ENCODE peak calls at places on chromosomes 1 and 21, in eight cellular contexts. M is tibial nerve, W is fibroblast of lung, V is sigmoid colon, R is stomach, L is heart left ventricle, G is MM.1S, C is DND-41. N is an unnamed sample. For H3K9me3, the result is how much of the 10 kb centered on the place peaks cover.

GRCh38 chr1:153968000-153968363 is 280 bp downstream of the CREB3L4 start:
- DNase-seq in M (no peak), W (no peak), V (no peak), R (peak), L (no peak), G (no peak), C (no peak), N (no peak)

GRCh38 chr1:45430486-45430885 is 60.5 kb downstream of the TESK2 start:
- DNase-seq in M (peak), W (no peak), V (no peak), R (no peak), L (no peak), G (no peak), C (no peak), N (no peak)

GRCh38 chr1:9249534-9250335 is 15.2 kb downstream of the H6PD start:
- DNase-seq in M (no peak), W (no peak), V (no peak), R (peak), L (peak), G (peak), C (peak), N (no peak)

GRCh38 chr1:37720231-37721130 is 28.2 kb downstream of the CDCA8 start:
- DNase-seq in M (no peak), W (no peak), V (no peak), R (no peak), L (no peak), G (no peak), C (no peak), N (no peak)

GRCh38 chr1:207259391-207259790 is 62.1 kb upstream of the CD55 start:
- DNase-seq in M (no peak), W (peak), V (no peak), R (no peak), L (no peak), G (no peak), C (no peak), N (no peak)

GRCh38 chr1:233738396-233738795 is 124.5 kb downstream of the KCNK1 start:
- DNase-seq in M (no peak), W (no peak), V (no peak), R (no peak), L (no peak), G (no peak), C (no peak), N (peak)

GRCh38 chr1:93585059-93585966 is 96.3 kb downstream of the BCAR3 start:
- DNase-seq in M (no peak), W (peak), V (peak), R (peak), L (peak), G (no peak), C (no peak), N (no peak)

GRCh38 chr1:108877324-108877812 is 583 bp downstream of the GPSM2 start:
- DNase-seq in M (peak), W (peak), V (no peak), R (no peak), L (no peak), G (no peak), C (no peak), N (peak)

GRCh38 chr1:29655145-29655544 is 418.8 kb downstream of the PTPRU start:
- DNase-seq in M (no peak), W (no peak), V (no peak), R (peak), L (no peak), G (no peak), C (no peak), N (peak)

GRCh38 chr1:183694035-183694434 is 40.9 kb upstream of the APOBEC4 start:
- DNase-seq in M (no peak), W (no peak), V (no peak), R (no peak), L (no peak), G (no peak), C (no peak), N (no peak)

GRCh38 chr1:46527474-46528296 is 23.8 kb downstream of the KNCN start:
- DNase-seq in M (peak), W (peak), V (peak), R (peak), L (peak), G (peak), C (peak), N (peak)

GRCh38 chr1:243488459-243489163 is 232.8 kb downstream of the SDCCAG8 start:
- DNase-seq in M (no peak), W (no peak), V (no peak), R (no peak), L (no peak), G (no peak), C (no peak), N (no peak)

GRCh38 chr1:56484695-56485094 is 94.7 kb downstream of the PLPP3 start:
- DNase-seq in M (no peak), W (peak), V (no peak), R (no peak), L (no peak), G (no peak), C (no peak), N (no peak)

GRCh38 chr1:111032295-111032897 is 68.7 kb upstream of the LRIF1 start:
- DNase-seq in M (peak), W (no peak), V (no peak), R (no peak), L (no peak), G (peak), C (peak), N (no peak)

GRCh38 chr1:246255773-246256172 is 251.3 kb downstream of the SMYD3 start:
- DNase-seq in M (no peak), W (no peak), V (no peak), R (no peak), L (no peak), G (no peak), C (no peak), N (no peak)

GRCh38 chr1:88800382-88801051 is 90.8 kb downstream of the GTF2B start:
- DNase-seq in M (peak), W (peak), V (no peak), R (no peak), L (peak), G (peak), C (no peak), N (no peak)

GRCh38 chr21:34008618-34009017 is 64.8 kb upstream of the MRPS6 start:
- DNase-seq in M (no peak), W (peak), V (no peak), R (no peak), L (no peak), G (no peak), C (no peak), N (no peak)

GRCh38 chr1:172532700-172533510 is at the start of gene SUCO:
- DNase-seq in M (peak), W (peak), V (peak), R (peak), L (peak), G (peak), C (peak), N (peak)
- TF ChIP-seq CTCF in M (no peak), W (peak), V (no peak), R (no peak), L (no peak), G (no peak), C (peak), N (no peak)

GRCh38 chr21:36184561-36184960 is 27.9 kb downstream of the DOP1B start:
- DNase-seq in M (no peak), W (no peak), V (no peak), R (no peak), L (no peak), G (no peak), C (no peak), N (no peak)

GRCh38 chr21:36179145-36179544 is 22.5 kb downstream of the DOP1B start:
- DNase-seq in M (no peak), W (no peak), V (no peak), R (no peak), L (no peak), G (no peak), C (no peak), N (no peak)

GRCh38 chr21:36183144-36183795 is 26.6 kb downstream of the DOP1B start:
- DNase-seq in M (no peak), W (no peak), V (no peak), R (no peak), L (no peak), G (no peak), C (no peak), N (no peak)

GRCh38 chr21:36178349-36178748 is 21.7 kb downstream of the DOP1B start:
- DNase-seq in M (no peak), W (no peak), V (no peak), R (no peak), L (no peak), G (no peak), C (no peak), N (no peak)

GRCh38 chr21:36180963-36181362 is 24.3 kb downstream of the DOP1B start:
- DNase-seq in M (no peak), W (no peak), V (no peak), R (no peak), L (no peak), G (no peak), C (no peak), N (no peak)
- H3K27ac ChIP-seq in M (no peak), W (no peak), V (no peak), R (no peak), L (no peak), G (no peak), C (no peak), N (no peak)

GRCh38 chr21:46109251-46110221 is 11.6 kb downstream of the COL6A2 start:
- DNase-seq in M (no peak), W (no peak), V (peak), R (peak), L (peak), G (no peak), C (peak), N (peak)
- H3K9me3 ChIP-seq in M (under half), W (under half), V (under half), R (under half), L (under half), G (under half), C (under half), N (under half)

DNA sequence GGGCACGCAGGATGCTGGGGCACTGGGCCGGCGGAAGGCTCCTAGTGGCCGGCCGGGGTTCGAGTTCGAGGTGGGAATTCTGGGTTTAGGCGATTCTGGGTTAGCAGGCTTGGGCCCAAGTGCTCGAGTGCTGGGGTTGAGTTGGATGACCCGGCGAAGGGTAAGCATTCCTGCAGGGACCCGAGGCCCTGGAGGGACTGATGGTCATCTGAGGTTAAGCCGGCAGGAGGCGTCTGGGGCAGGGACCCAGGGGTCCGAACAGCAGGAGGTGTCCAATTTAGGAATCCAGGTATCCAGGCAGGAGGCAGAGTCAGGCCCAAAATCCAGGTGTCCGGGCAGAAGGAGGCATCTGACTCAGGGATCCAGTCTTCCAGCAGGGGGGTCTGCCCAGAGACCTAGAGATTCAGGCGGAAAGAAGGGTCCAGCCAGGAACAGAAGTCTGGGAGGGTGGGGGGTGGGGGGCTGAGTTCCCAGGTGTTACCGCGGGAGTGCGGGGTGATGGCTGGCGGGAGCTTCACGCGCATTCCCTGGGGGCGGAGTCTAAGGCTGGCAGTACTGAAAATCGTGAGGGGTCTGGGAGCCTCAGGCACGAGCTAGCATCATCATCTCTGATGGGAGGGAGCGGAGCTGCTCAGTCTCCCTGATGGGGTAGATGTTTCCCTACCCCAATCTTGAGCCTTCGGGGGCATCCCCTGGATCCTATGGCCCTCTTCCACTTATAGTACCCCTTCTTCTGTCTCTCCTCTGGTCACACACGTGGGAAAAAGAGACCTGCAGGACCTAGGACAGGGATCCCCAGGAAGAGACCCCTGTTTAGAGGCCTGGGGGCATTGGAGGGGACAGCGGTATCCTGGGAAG is 585 bp downstream of the GPR3 start:
- DNase-seq in M (no peak), W (no peak), V (no peak), R (no peak), L (no peak), G (no peak), C (no peak), N (no peak)
- TF ChIP-seq CTCF in M (no peak), W (peak), V (no peak), R (no peak), L (no peak), G (peak), C (no peak), N (no peak)

GRCh38 chr1:173122958-173123852 is 72.5 kb upstream of the TNFSF18 start:
- DNase-seq in M (peak), W (peak), V (peak), R (peak), L (peak), G (no peak), C (no peak), N (peak)
- H3K27ac ChIP-seq in M (peak), W (peak), V (peak), R (peak), L (peak), G (no peak), C (peak), N (peak)

DNA sequence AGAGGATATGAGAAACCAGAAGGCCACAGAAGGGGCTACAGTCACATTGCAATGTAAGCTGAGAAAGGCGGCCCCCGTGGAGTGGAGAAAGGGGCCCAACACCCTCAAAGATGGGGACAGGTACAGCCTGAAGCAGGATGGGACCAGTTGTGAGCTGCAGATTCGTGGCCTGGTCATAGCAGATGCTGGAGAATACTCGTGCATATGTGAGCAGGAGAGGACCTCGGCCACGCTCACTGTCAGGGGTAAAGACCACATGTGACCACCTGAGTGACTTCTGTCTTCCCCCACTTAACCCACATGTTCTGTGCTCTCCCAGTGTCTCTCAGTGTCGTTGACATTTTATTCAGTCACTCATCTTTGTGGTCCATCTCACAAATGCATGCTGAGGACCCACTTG is 92.1 kb downstream of the OBSCN start:
- DNase-seq in M (no peak), W (no peak), V (no peak), R (no peak), L (peak), G (no peak), C (no peak), N (no peak)
- H3K9me3 ChIP-seq in M (half or more), W (under half), V (under half), R (under half), L (under half), G (under half), C (under half), N (under half)

DNA sequence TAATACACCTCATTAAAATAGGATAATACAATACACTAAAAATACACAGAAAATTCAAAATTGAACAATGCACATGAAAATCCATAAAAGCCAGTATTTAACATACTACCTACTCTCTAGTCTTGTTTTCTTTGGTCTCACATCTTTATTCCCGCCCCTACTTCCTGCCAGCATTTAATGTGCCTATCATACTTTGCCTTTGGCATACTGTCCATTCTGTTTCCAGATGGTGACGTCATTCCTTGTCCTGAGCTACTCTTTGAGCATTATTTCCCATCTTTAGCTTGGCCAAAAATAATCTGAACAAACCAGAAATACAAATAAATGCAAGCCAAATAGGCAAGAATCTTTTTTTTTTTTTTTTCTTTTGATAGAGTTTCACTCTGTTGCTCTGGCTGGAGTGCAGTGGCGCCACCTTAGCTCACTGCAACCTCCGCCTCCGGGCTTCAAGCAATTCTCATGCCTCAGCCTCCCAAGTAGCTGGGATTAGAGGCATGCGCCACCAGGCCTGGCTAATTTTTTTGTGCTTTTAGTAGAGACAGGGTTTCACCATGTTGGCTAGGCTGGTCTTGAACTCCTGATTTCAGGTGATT is 4.4 kb downstream of the HFM1 start:
- DNase-seq in M (no peak), W (no peak), V (no peak), R (no peak), L (peak), G (no peak), C (no peak), N (no peak)
- TF ChIP-seq CTCF in M (no peak), W (no peak), V (no peak), R (no peak), L (no peak), G (no peak), C (peak), N (no peak)

GRCh38 chr1:33269621-33270020 is 13.3 kb downstream of the ZNF362 start:
- DNase-seq in M (no peak), W (no peak), V (no peak), R (no peak), L (no peak), G (no peak), C (no peak), N (no peak)

GRCh38 chr1:33267468-33268205 is 11.3 kb downstream of the ZNF362 start:
- DNase-seq in M (no peak), W (no peak), V (no peak), R (no peak), L (no peak), G (no peak), C (no peak), N (no peak)

GRCh38 chr1:33266766-33267165 is 10.5 kb downstream of the ZNF362 start:
- DNase-seq in M (no peak), W (no peak), V (no peak), R (no peak), L (no peak), G (no peak), C (no peak), N (no peak)

GRCh38 chr1:33268927-33269610 is 12.8 kb downstream of the ZNF362 start:
- DNase-seq in M (no peak), W (no peak), V (no peak), R (no peak), L (no peak), G (no peak), C (no peak), N (no peak)

DNA sequence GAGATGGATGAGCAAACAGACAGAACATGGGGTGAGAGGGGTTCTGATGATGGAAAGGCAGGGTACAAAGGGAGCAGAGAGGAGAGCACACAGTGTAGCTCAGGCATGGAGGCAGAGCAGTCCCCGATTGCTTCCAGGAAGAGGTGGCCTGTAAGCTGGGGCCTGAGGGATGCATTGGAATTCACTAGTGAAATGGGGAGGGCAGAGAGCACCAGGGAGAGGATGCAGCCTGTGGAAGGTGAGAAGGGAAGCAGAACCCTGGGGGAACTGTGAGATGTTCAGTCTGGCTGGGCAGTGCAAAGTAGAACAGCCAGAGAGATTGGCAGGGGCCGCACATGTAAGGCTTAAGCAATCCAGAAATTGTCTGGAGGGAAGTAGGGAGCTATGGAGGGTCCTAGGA is 12.2 kb downstream of the ZNF362 start:
- DNase-seq in M (no peak), W (no peak), V (no peak), R (no peak), L (no peak), G (no peak), C (no peak), N (no peak)
- H3K27ac ChIP-seq in M (peak), W (no peak), V (peak), R (no peak), L (peak), G (no peak), C (no peak), N (peak)

DNA sequence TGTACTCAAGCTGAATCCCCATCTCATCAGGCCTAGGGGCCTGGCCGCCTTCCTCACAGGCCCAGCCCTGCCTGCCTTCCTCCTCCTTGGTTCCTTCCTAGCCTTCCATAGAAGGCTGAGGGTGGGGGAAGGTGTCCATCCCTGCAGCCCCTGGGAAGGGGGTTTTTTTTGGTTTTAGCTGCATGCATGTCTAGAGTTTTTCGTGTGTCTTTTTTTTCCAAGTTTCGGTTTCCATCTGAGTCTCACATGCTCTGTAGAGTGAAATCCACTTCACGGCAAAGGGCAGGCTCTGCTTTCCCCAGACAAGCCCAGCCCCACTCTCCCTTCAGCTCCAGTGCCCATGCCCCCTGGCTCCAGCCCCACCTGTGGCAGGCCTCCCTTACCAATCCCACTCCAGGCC is 32.1 kb downstream of the GRHL3 start:
- DNase-seq in M (no peak), W (no peak), V (no peak), R (no peak), L (no peak), G (peak), C (no peak), N (no peak)
- H3K9me3 ChIP-seq in M (under half), W (under half), V (under half), R (under half), L (under half), G (under half), C (under half), N (under half)

GRCh38 chr1:65992160-65993046 is 199.7 kb downstream of the PDE4B start:
- DNase-seq in M (no peak), W (peak), V (no peak), R (no peak), L (no peak), G (no peak), C (no peak), N (no peak)
- TF ChIP-seq CTCF in M (no peak), W (peak), V (no peak), R (no peak), L (no peak), G (no peak), C (no peak), N (no peak)

N was measured in esophagus muscularis mucosa.